ENCODE peak calls at places on chromosome 5, in six cellular contexts. Z is uterus; L is cardiac fibroblast; J is adipocyte; S is activated CD8-positive, alpha-beta T cell treated with anti-CD3 and anti-CD28 coated beads for 36 hours; B is HEK293T. C is an unnamed sample.

GRCh38 chr5:167049043-167049663 is 1242.3 kb upstream of the WWC1 start:
- DNase-seq in Z (no peak), L (peak; percentile 63), J (no peak), S (peak; percentile 45), B (peak; percentile 47), C (peak; percentile 44)

GRCh38 chr5:175885813-175886212 is 14.4 kb downstream of the CPLX2 start:
- DNase-seq in Z (no peak), L (peak; percentile 3), J (no peak), S (no peak), B (no peak), C (peak; percentile 16)

GRCh38 chr5:114434396-114435219 is 72.7 kb downstream of the KCNN2 start:
- DNase-seq in Z (no peak), L (no peak), J (no peak), S (no peak), B (no peak), C (no peak)

GRCh38 chr5:79183617-79184016 is 52.3 kb upstream of the JMY start:
- DNase-seq in Z (no peak), L (no peak), J (no peak), S (no peak), B (no peak), C (no peak)

GRCh38 chr5:76380346-76381074 is 22.6 kb upstream of the IQGAP2 start:
- DNase-seq in Z (no peak), L (no peak), J (no peak), S (no peak), B (no peak), C (no peak)

GRCh38 chr5:151098185-151098813 is 17.5 kb upstream of the TNIP1 start:
- DNase-seq in Z (no peak), L (no peak), J (no peak), S (peak; percentile 77), B (no peak), C (no peak)

GRCh38 chr5:139246394-139246793 is 47.1 kb upstream of the MATR3 start:
- DNase-seq in Z (no peak), L (peak; percentile 56), J (peak; percentile 37), S (peak; percentile 85), B (no peak), C (peak; percentile 59)

GRCh38 chr5:142053434-142054253 is 40.8 kb upstream of the GNPDA1 start:
- DNase-seq in Z (no peak), L (peak; percentile 66), J (peak; percentile 69), S (no peak), B (no peak), C (peak; percentile 50)

GRCh38 chr5:82285206-82285605 is 7.1 kb upstream of the RPS23 start:
- DNase-seq in Z (no peak), L (no peak), J (no peak), S (no peak), B (no peak), C (no peak)

GRCh38 chr5:173954671-173955605 is 34.0 kb upstream of the C5orf47 start:
- DNase-seq in Z (peak; percentile 38), L (peak; percentile 39), J (peak; percentile 21), S (no peak), B (no peak), C (no peak)